ENCODE peak calls at places on chromosomes 2 and 18, in seven cellular contexts. A, Y, R, T, E, Z and D are unnamed samples. For H3K9me3, the result is how much of the 10 kb centered on the place peaks cover.

GRCh38 chr2:45432406-45432805 is 178.7 kb downstream of the SRBD1 start:
- DNase-seq in A (no peak), Y (no peak), R (no peak), T (no peak), E (peak), Z (no peak), D (no peak)

GRCh38 chr18:67672719-67673118 is 156.2 kb upstream of the DSEL start:
- DNase-seq in A (no peak), Y (no peak), R (no peak), T (no peak), E (no peak), Z (no peak), D (no peak)

GRCh38 chr2:54641988-54642387 is 81.5 kb upstream of the EML6 start:
- DNase-seq in A (no peak), Y (no peak), R (no peak), T (no peak), E (no peak), Z (no peak), D (peak)

GRCh38 chr2:16184945-16185660 is 244.8 kb downstream of the MYCN start:
- DNase-seq in A (no peak), Y (no peak), R (no peak), T (no peak), E (no peak), Z (no peak), D (no peak)

GRCh38 chr2:3254438-3254941 is 123.1 kb downstream of the EIPR1 start:
- DNase-seq in A (no peak), Y (no peak), R (peak), T (no peak), E (no peak), Z (no peak), D (no peak)

GRCh38 chr2:136119717-136120675 is 2.0 kb upstream of the CXCR4 start:
- DNase-seq in A (no peak), Y (no peak), R (no peak), T (no peak), E (no peak), Z (no peak), D (no peak)

GRCh38 chr2:75054296-75054695 is 95.9 kb downstream of the POLE4 start:
- DNase-seq in A (no peak), Y (no peak), R (no peak), T (no peak), E (no peak), Z (no peak), D (no peak)

GRCh38 chr2:108978709-108979111 is 10.3 kb downstream of the EDAR start:
- DNase-seq in A (no peak), Y (no peak), R (no peak), T (no peak), E (no peak), Z (no peak), D (no peak)

GRCh38 chr2:12176621-12177020 is 430.2 kb downstream of the LPIN1 start:
- DNase-seq in A (no peak), Y (no peak), R (no peak), T (no peak), E (no peak), Z (no peak), D (no peak)

GRCh38 chr18:3453540-3454364 is 3.8 kb downstream of the TGIF1 start:
- DNase-seq in A (peak), Y (peak), R (peak), T (peak), E (peak), Z (peak), D (peak)

GRCh38 chr2:53252115-53252514 is 515.5 kb upstream of the CHAC2 start:
- DNase-seq in A (no peak), Y (no peak), R (no peak), T (no peak), E (peak), Z (no peak), D (no peak)

GRCh38 chr2:37365669-37366068 is 21.2 kb downstream of the QPCT start:
- DNase-seq in A (no peak), Y (no peak), R (no peak), T (no peak), E (no peak), Z (no peak), D (no peak)

GRCh38 chr2:31980674-31981356 is 30.0 kb downstream of the MEMO1 start:
- DNase-seq in A (no peak), Y (no peak), R (no peak), T (no peak), E (peak), Z (no peak), D (no peak)

GRCh38 chr2:104088745-104089144 is 765.2 kb upstream of the POU3F3 start:
- DNase-seq in A (no peak), Y (no peak), R (no peak), T (no peak), E (no peak), Z (no peak), D (no peak)

GRCh38 chr2:69943841-69944604 is 17.4 kb downstream of the ASPRV1 start:
- DNase-seq in A (no peak), Y (no peak), R (no peak), T (no peak), E (no peak), Z (no peak), D (no peak)

GRCh38 chr2:85063981-85064599 is 69.1 kb upstream of the TCF7L1 start:
- DNase-seq in A (no peak), Y (no peak), R (no peak), T (no peak), E (no peak), Z (no peak), D (no peak)

GRCh38 chr2:221981918-221982317 is 316.9 kb downstream of the PAX3 start:
- DNase-seq in A (no peak), Y (no peak), R (no peak), T (no peak), E (no peak), Z (no peak), D (no peak)

GRCh38 chr2:144515694-144516416 is 4.1 kb downstream of the ZEB2 start:
- DNase-seq in A (peak), Y (no peak), R (peak), T (peak), E (no peak), Z (no peak), D (no peak)

GRCh38 chr2:8202139-8202538 is 479.7 kb upstream of the ID2 start:
- DNase-seq in A (no peak), Y (no peak), R (no peak), T (no peak), E (no peak), Z (no peak), D (no peak)

GRCh38 chr2:224982910-224983688 is 59.2 kb downstream of the DOCK10 start:
- DNase-seq in A (peak), Y (peak), R (no peak), T (peak), E (peak), Z (no peak), D (no peak)

GRCh38 chr2:147356157-147356556 is 488.7 kb upstream of the ACVR2A start:
- DNase-seq in A (no peak), Y (no peak), R (no peak), T (no peak), E (no peak), Z (no peak), D (no peak)

GRCh38 chr18:7576685-7577084 is 9.6 kb downstream of the PTPRM start:
- DNase-seq in A (no peak), Y (no peak), R (no peak), T (no peak), E (peak), Z (no peak), D (no peak)

GRCh38 chr2:20446917-20447436 is at the start of gene RHOB:
- DNase-seq in A (peak), Y (peak), R (peak), T (peak), E (peak), Z (peak), D (peak)

GRCh38 chr2:178395295-178395694 is 55.7 kb downstream of the PRKRA start:
- DNase-seq in A (no peak), Y (no peak), R (no peak), T (no peak), E (no peak), Z (no peak), D (no peak)

GRCh38 chr2:38201784-38202183 is 125.8 kb upstream of the CYP1B1 start:
- DNase-seq in A (no peak), Y (no peak), R (no peak), T (no peak), E (peak), Z (no peak), D (no peak)

GRCh38 chr2:98867539-98868309 is 68.3 kb downstream of the CRACDL start:
- DNase-seq in A (no peak), Y (no peak), R (no peak), T (no peak), E (peak), Z (no peak), D (no peak)

GRCh38 chr2:196068271-196069209 is at the start of gene DNAH7:
- DNase-seq in A (peak), Y (peak), R (peak), T (peak), E (peak), Z (peak), D (no peak)

GRCh38 chr18:58753976-58754375 is 82.7 kb downstream of the MALT1 start:
- DNase-seq in A (no peak), Y (no peak), R (no peak), T (no peak), E (peak), Z (no peak), D (no peak)

GRCh38 chr2:81598437-81598836 is 1293.9 kb upstream of the LRRTM1 start:
- DNase-seq in A (no peak), Y (no peak), R (no peak), T (no peak), E (no peak), Z (no peak), D (no peak)

GRCh38 chr18:70693196-70693595 is 404.4 kb downstream of the SOCS6 start:
- DNase-seq in A (no peak), Y (no peak), R (no peak), T (no peak), E (peak), Z (no peak), D (no peak)

GRCh38 chr2:191385416-191386160 is 140.4 kb downstream of the MYO1B start:
- DNase-seq in A (no peak), Y (no peak), R (no peak), T (no peak), E (peak), Z (no peak), D (no peak)

GRCh38 chr18:24322594-24323136 is 75.0 kb downstream of the OSBPL1A start:
- DNase-seq in A (no peak), Y (no peak), R (no peak), T (no peak), E (peak), Z (no peak), D (no peak)

GRCh38 chr2:67719351-67719750 is 322.2 kb downstream of the ETAA1 start:
- DNase-seq in A (no peak), Y (no peak), R (no peak), T (no peak), E (no peak), Z (no peak), D (no peak)

GRCh38 chr2:30038419-30038818 is 108.4 kb upstream of the YPEL5 start:
- DNase-seq in A (no peak), Y (no peak), R (no peak), T (no peak), E (no peak), Z (no peak), D (no peak)

GRCh38 chr2:86621290-86621943 is 2.2 kb downstream of the RNF103 start:
- DNase-seq in A (no peak), Y (no peak), R (no peak), T (no peak), E (peak), Z (no peak), D (no peak)

GRCh38 chr18:43719264-43719795 is 442.0 kb upstream of the SYT4 start:
- DNase-seq in A (no peak), Y (no peak), R (no peak), T (no peak), E (no peak), Z (no peak), D (no peak)

GRCh38 chr18:43710135-43710534 is 432.8 kb upstream of the SYT4 start:
- DNase-seq in A (no peak), Y (no peak), R (no peak), T (no peak), E (no peak), Z (no peak), D (no peak)

GRCh38 chr18:43720036-43720435 is 442.7 kb upstream of the SYT4 start:
- DNase-seq in A (no peak), Y (no peak), R (no peak), T (no peak), E (no peak), Z (no peak), D (no peak)

GRCh38 chr18:43714346-43715010 is 437.2 kb upstream of the SYT4 start:
- DNase-seq in A (no peak), Y (no peak), R (no peak), T (no peak), E (no peak), Z (no peak), D (no peak)
- H3K9me3 ChIP-seq in A (under half), Y (under half), R (under half), T (under half), E (under half), Z (under half), D (under half)

GRCh38 chr2:240234503-240234951 is 94.1 kb upstream of the OTOS start:
- DNase-seq in A (no peak), Y (no peak), R (peak), T (no peak), E (peak), Z (no peak), D (no peak)
- H3K27ac ChIP-seq in A (peak), Y (peak), R (no peak), T (peak), E (no peak), Z (no peak), D (no peak)

GRCh38 chr2:209713219-209713618 is 58.4 kb upstream of the UNC80 start:
- DNase-seq in A (no peak), Y (no peak), R (no peak), T (no peak), E (no peak), Z (no peak), D (no peak)
- TF ChIP-seq POLR2A in A (no peak), Y (no peak), R (no peak), T (no peak), E (no peak), Z (no peak), D (no peak)

GRCh38 chr2:204726831-204727230 is 181.6 kb downstream of the PARD3B start:
- DNase-seq in A (no peak), Y (no peak), R (no peak), T (no peak), E (peak), Z (no peak), D (no peak)

GRCh38 chr2:204725693-204726092 is 180.4 kb downstream of the PARD3B start:
- DNase-seq in A (no peak), Y (no peak), R (no peak), T (no peak), E (no peak), Z (no peak), D (no peak)

GRCh38 chr2:204727368-204727767 is 182.1 kb downstream of the PARD3B start:
- DNase-seq in A (no peak), Y (no peak), R (no peak), T (no peak), E (no peak), Z (no peak), D (no peak)

GRCh38 chr2:204731996-204732395 is 186.7 kb downstream of the PARD3B start:
- DNase-seq in A (no peak), Y (no peak), R (no peak), T (no peak), E (peak), Z (no peak), D (no peak)

GRCh38 chr2:204730588-204730987 is 185.3 kb downstream of the PARD3B start:
- DNase-seq in A (no peak), Y (no peak), R (no peak), T (no peak), E (no peak), Z (no peak), D (no peak)
- H3K9me3 ChIP-seq in A (under half), Y (under half), R (under half), T (under half), E (under half), Z (under half), D (under half)

GRCh38 chr2:172914277-172915003 is 161.2 kb upstream of the MAP3K20 start:
- DNase-seq in A (no peak), Y (no peak), R (no peak), T (no peak), E (no peak), Z (no peak), D (no peak)

GRCh38 chr2:172924070-172924469 is 151.6 kb upstream of the MAP3K20 start:
- DNase-seq in A (no peak), Y (no peak), R (no peak), T (no peak), E (no peak), Z (no peak), D (no peak)

GRCh38 chr2:172922294-172922693 is 153.4 kb upstream of the MAP3K20 start:
- DNase-seq in A (no peak), Y (no peak), R (no peak), T (no peak), E (no peak), Z (no peak), D (no peak)

GRCh38 chr2:172921538-172922236 is 154.0 kb upstream of the MAP3K20 start:
- DNase-seq in A (no peak), Y (no peak), R (no peak), T (no peak), E (peak), Z (no peak), D (no peak)

DNA sequence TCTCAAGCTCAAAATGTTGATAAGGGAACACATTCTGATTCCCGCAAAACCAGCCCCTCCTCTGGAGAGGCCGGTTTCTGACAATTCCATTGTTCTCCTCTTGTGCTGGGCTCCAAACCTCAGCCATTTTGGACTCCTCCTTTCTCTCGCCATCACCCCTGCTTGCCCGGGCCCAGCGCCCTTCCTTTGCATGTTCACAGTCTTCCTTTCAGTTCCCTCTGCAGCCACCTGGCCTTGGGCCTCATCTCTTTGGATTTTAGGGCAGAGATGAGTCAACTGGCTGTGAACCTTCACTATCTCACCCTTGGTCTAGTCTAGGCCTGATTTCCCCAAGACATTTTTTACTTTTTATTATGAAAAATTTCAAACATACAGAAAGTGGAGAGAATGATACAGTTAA is 155.9 kb upstream of the MAP3K20 start:
- DNase-seq in A (no peak), Y (no peak), R (no peak), T (no peak), E (no peak), Z (no peak), D (no peak)
- H3K27ac ChIP-seq in A (no peak), Y (no peak), R (no peak), T (no peak), E (no peak), Z (no peak), D (no peak)

GRCh38 chr2:40048506-40048905 is 269.4 kb upstream of the THUMPD2 start:
- DNase-seq in A (no peak), Y (no peak), R (no peak), T (no peak), E (no peak), Z (no peak), D (no peak)
- TF ChIP-seq POLR2A in A (no peak), Y (no peak), R (no peak), T (no peak), E (no peak), Z (no peak), D (no peak)

DNA sequence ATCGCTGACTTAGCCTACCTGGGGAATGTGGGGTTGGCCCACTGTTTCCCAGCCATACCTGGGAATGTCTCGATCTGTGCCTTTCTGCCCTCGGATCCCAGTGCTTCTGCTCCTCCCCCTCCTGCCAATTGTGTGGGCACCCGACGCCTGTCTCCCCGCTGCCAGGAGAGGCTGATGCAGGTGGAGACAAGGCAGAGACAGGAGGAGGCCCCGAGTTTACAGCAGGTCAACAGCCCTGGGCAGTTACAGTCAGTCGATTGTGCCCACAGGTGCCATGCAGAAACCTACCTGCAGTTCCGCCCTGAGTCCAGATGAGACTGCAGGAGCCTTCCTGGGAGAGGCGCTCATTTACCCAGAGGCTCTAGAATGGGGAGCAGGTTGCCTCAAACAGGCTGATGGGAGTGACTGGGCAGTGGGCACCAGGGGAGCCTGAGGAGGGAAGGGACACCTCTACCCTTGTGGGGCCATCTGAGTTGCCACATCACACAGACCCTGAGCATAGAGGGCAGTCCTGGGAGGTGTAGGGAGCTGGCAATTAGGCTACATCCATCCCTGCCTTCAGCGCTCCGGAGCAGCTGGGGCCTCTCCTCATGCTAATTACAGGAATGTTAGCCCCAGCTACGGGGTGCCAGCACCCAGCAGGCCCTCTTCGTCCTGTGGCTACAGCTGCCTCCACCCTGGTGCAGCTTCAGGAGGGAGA is 300.1 kb downstream of the NDUFA10 start:
- DNase-seq in A (no peak), Y (no peak), R (peak), T (peak), E (no peak), Z (no peak), D (no peak)
- H3K9me3 ChIP-seq in A (under half), Y (under half), R (under half), T (under half), E (half or more), Z (under half), D (under half)

GRCh38 chr2:127651381-127651809 is 5.4 kb downstream of the GPR17 start:
- DNase-seq in A (no peak), Y (no peak), R (peak), T (no peak), E (no peak), Z (no peak), D (no peak)
- H3K27ac ChIP-seq in A (peak), Y (no peak), R (peak), T (peak), E (no peak), Z (peak), D (peak)

GRCh38 chr2:231604101-231604684 is 11.5 kb downstream of the TEX44 start:
- DNase-seq in A (peak), Y (peak), R (peak), T (peak), E (no peak), Z (peak), D (no peak)
- TF ChIP-seq POLR2A in A (peak), Y (peak), R (no peak), T (peak), E (peak), Z (peak), D (peak)